ENCODE peak calls at places on chromosomes 3 and 15, in eight cellular contexts. I is lower lobe of right lung; C is OCI-LY7; K is left ventricle myocardium inferior; M is CD8-positive, alpha-beta T cell; T is colonic mucosa; X is Peyer's patch; O is right atrium auricular region. Q is an unnamed sample.

GRCh38 chr3:46863261-46863782 is at the start of gene MYL3:
- DNase-seq in I (peak; percentile 18), C (no peak), K (peak; percentile 73), M (peak; percentile 5), T (no peak), X (no peak), O (no peak), Q (no peak)

GRCh38 chr3:82130056-82130455 is 368.6 kb upstream of the GBE1 start:
- DNase-seq in I (no peak), C (no peak), K (no peak), M (no peak), T (no peak), X (no peak), O (no peak), Q (no peak)

GRCh38 chr3:17424137-17424536 is 318.3 kb downstream of the TBC1D5 start:
- DNase-seq in I (no peak), C (no peak), K (peak; percentile 20), M (no peak), T (no peak), X (no peak), O (no peak), Q (no peak)

GRCh38 chr3:126376464-126376863 is 18.2 kb upstream of the CFAP100 start:
- DNase-seq in I (no peak), C (no peak), K (no peak), M (no peak), T (no peak), X (no peak), O (no peak), Q (no peak)

GRCh38 chr3:122758877-122759670 is 34.6 kb downstream of the HSPBAP1 start:
- DNase-seq in I (no peak), C (no peak), K (no peak), M (no peak), T (no peak), X (no peak), O (no peak), Q (no peak)

GRCh38 chr3:179035232-179035631 is 36.4 kb downstream of the ZMAT3 start:
- DNase-seq in I (no peak), C (no peak), K (no peak), M (no peak), T (no peak), X (no peak), O (no peak), Q (no peak)

GRCh38 chr15:56102401-56102800 is 109.0 kb upstream of the NEDD4 start:
- DNase-seq in I (no peak), C (no peak), K (no peak), M (no peak), T (no peak), X (no peak), O (no peak), Q (no peak)

GRCh38 chr15:62887113-62887570 is 155.4 kb upstream of the TPM1 start:
- DNase-seq in I (no peak), C (no peak), K (no peak), M (no peak), T (no peak), X (no peak), O (no peak), Q (no peak)

GRCh38 chr3:196517142-196517808 is 2.1 kb upstream of the SMCO1 start:
- DNase-seq in I (no peak), C (no peak), K (no peak), M (no peak), T (no peak), X (no peak), O (no peak), Q (no peak)

GRCh38 chr15:77620960-77621647 is 11.6 kb downstream of the LINGO1 start:
- DNase-seq in I (no peak), C (no peak), K (no peak), M (no peak), T (no peak), X (no peak), O (no peak), Q (no peak)

GRCh38 chr3:5317572-5317971 is 130.1 kb downstream of the EDEM1 start:
- DNase-seq in I (no peak), C (no peak), K (no peak), M (no peak), T (no peak), X (no peak), O (no peak), Q (no peak)

GRCh38 chr3:135271562-135272290 is 476.7 kb downstream of the EPHB1 start:
- DNase-seq in I (no peak), C (no peak), K (no peak), M (no peak), T (no peak), X (no peak), O (no peak), Q (no peak)

GRCh38 chr15:35134269-35134668 is 49.2 kb upstream of the NANOGP8 start:
- DNase-seq in I (no peak), C (no peak), K (no peak), M (no peak), T (no peak), X (no peak), O (no peak), Q (no peak)

GRCh38 chr3:62028236-62028635 is 345.1 kb downstream of the FEZF2 start:
- DNase-seq in I (no peak), C (no peak), K (no peak), M (no peak), T (no peak), X (no peak), O (no peak), Q (no peak)

GRCh38 chr3:108131795-108132134 is 40.9 kb upstream of the CD47 start:
- DNase-seq in I (no peak), C (no peak), K (no peak), M (no peak), T (no peak), X (no peak), O (no peak), Q (no peak)
- H3K27ac ChIP-seq in I (peak overlapping the region; percentile 68), C (no peak overlapping the region), K (no peak overlapping the region), M (no peak overlapping the region), T (no peak overlapping the region), X (no peak overlapping the region), O (no peak overlapping the region), Q (no peak overlapping the region)

GRCh38 chr3:186854146-186854545 is 11.6 kb downstream of the ADIPOQ start:
- DNase-seq in I (no peak), C (no peak), K (no peak), M (no peak), T (no peak), X (no peak), O (no peak), Q (no peak)

GRCh38 chr3:186852994-186853393 is 10.5 kb downstream of the ADIPOQ start:
- DNase-seq in I (no peak), C (no peak), K (no peak), M (no peak), T (no peak), X (no peak), O (no peak), Q (no peak)

GRCh38 chr3:186844908-186845307 is 2.4 kb downstream of the ADIPOQ start:
- DNase-seq in I (no peak), C (no peak), K (no peak), M (no peak), T (no peak), X (no peak), O (no peak), Q (no peak)

GRCh38 chr3:186847437-186847836 is 4.9 kb downstream of the ADIPOQ start:
- DNase-seq in I (no peak), C (no peak), K (no peak), M (no peak), T (no peak), X (no peak), O (no peak), Q (no peak)

DNA sequence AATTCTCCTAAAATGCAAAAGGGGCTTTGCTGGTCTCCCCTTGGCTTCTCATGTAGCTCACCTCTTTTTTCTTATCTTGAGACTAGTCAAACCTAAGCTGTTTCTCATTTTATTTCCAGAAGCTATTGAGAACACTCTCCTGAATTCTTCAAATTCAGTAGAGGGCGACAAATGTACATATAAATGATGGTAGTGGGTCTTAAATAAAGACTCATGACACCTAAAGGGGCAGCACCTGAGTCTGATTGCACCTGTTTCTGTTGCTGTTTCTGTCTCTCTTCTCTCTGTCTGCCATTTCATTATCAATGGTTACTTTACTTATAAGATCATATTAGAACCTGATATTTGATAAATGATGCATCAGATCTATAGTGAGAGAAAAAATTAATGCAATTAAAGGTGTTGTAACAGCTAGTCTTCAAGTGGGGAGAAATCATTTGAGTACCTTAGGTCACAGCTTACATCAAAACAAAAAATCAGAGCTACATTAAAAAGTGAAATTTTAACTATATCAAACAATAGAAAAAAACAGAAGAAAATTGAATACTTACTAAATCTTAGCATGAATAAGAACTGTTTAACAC is 7.0 kb downstream of the ADIPOQ start:
- DNase-seq in I (no peak), C (peak; percentile 85), K (no peak), M (no peak), T (no peak), X (no peak), O (no peak), Q (no peak)
- TF ChIP-seq CTCF in I (peak; percentile 52), C (peak; percentile 91), K (peak; percentile 73), M (peak; percentile 73), T (no peak), X (no peak), O (no peak), Q (peak; percentile 36)

GRCh38 chr3:125144653-125145314 is 67.8 kb downstream of the SLC12A8 start:
- DNase-seq in I (no peak), C (no peak), K (no peak), M (no peak), T (no peak), X (no peak), O (no peak), Q (no peak)

GRCh38 chr3:125143982-125144652 is 68.4 kb downstream of the SLC12A8 start:
- DNase-seq in I (no peak), C (no peak), K (no peak), M (no peak), T (no peak), X (no peak), O (no peak), Q (no peak)

GRCh38 chr3:125142418-125142778 is 70.2 kb downstream of the SLC12A8 start:
- DNase-seq in I (no peak), C (no peak), K (no peak), M (no peak), T (no peak), X (no peak), O (no peak), Q (no peak)

GRCh38 chr3:125141596-125142417 is 70.7 kb downstream of the SLC12A8 start:
- DNase-seq in I (peak; percentile 87), C (no peak), K (peak; percentile 83), M (peak; percentile 74), T (peak; percentile 60), X (peak; percentile 90), O (no peak), Q (peak; percentile 14)

GRCh38 chr3:125143538-125143937 is 69.0 kb downstream of the SLC12A8 start:
- DNase-seq in I (no peak), C (no peak), K (no peak), M (no peak), T (no peak), X (no peak), O (no peak), Q (no peak)
- H3K27ac ChIP-seq in I (peak overlapping the region; percentile 16), C (no peak overlapping the region), K (peak overlapping the region; percentile 95), M (no peak overlapping the region), T (no peak overlapping the region), X (no peak overlapping the region), O (no peak overlapping the region), Q (peak overlapping the region; percentile 80)

DNA sequence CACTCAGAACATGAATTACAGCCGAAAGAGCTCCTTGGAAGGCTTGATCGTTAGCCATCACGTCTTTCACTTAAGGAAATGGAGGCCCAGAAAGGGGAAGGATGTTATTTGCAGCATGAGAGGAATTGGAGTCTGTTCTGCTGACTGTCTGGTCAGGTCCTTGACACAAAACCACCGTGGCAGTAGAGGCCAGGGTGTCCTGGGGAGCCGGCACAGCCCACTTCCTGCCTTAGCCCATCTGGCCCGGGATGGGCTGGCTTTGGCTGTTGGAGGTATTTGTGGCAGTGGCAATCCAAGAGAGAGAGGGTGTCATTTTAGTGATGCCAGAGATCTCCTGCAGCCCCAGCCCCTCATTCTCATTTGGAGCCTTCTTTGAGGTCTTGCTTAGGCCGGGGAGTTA is 37.4 kb downstream of the ST6GAL1 start:
- DNase-seq in I (no peak), C (no peak), K (no peak), M (no peak), T (no peak), X (peak; percentile 47), O (no peak), Q (no peak)
- TF ChIP-seq CTCF in I (no peak), C (no peak), K (no peak), M (no peak), T (no peak), X (no peak), O (no peak), Q (no peak)